ENCODE peak calls at places on chromosomes 16 and 17, in six cellular contexts. Y is transverse colon, W is esophagus squamous epithelium, J is upper lobe of right lung, V is pancreas, B is uterus. A is an unnamed sample.
A peak's percentile ranks its signal among the peaks of the same experiment; 100 is the strongest.

GRCh38 chr16:12697437-12697836 is 106.2 kb downstream of the CPPED1 start:
- DNase-seq in J (no peak), W (no peak), B (no peak), V (no peak), Y (no peak), A (no peak)

GRCh38 chr16:57475711-57476339 is 10.5 kb downstream of the DOK4 start:
- DNase-seq in B (no peak), V (no peak), Y (peak; percentile 51), W (no peak), J (peak; percentile 81), A (peak; percentile 67)

GRCh38 chr17:30920282-30920681 is 1.5 kb upstream of the ADAP2 start:
- DNase-seq in V (no peak), W (no peak), B (no peak), J (no peak), Y (no peak), A (no peak)

GRCh38 chr17:20721151-20721550 is 141.6 kb downstream of the CDRT15L2 start:
- DNase-seq in J (no peak), B (no peak), Y (no peak), V (no peak), W (no peak), A (no peak)

GRCh38 chr17:58247511-58248363 is 9.4 kb downstream of the LPO start:
- DNase-seq in J (no peak), V (no peak), W (no peak), Y (no peak), B (no peak), A (no peak)

GRCh38 chr17:57595942-57596695 is 149.0 kb downstream of the CCDC182 start:
- DNase-seq in B (no peak), V (no peak), Y (no peak), W (no peak), J (peak; percentile 47), A (no peak)

GRCh38 chr16:51994597-51994996 is 552.3 kb downstream of the TOX3 start:
- DNase-seq in J (peak; percentile 77), Y (peak; percentile 61), V (peak; percentile 93), W (no peak), B (no peak), A (no peak)

GRCh38 chr17:1647802-1648581 is 1.7 kb downstream of the RILP start:
- DNase-seq in J (peak; percentile 87), B (no peak), W (no peak), Y (peak; percentile 53), V (no peak), A (no peak)

GRCh38 chr16:67542464-67542863 is 13.8 kb downstream of the RIPOR1 start:
- DNase-seq in Y (peak; percentile 55), V (no peak), J (peak; percentile 62), W (no peak), B (no peak), A (no peak)

GRCh38 chr17:75546181-75546580 is 20.7 kb downstream of the LLGL2 start:
- DNase-seq in W (no peak), V (peak; percentile 56), Y (no peak), B (no peak), J (no peak), A (no peak)

GRCh38 chr17:42754782-42755181 is 6.2 kb upstream of the RAMP2 start:
- DNase-seq in V (no peak), Y (no peak), W (no peak), B (no peak), J (no peak), A (no peak)

GRCh38 chr17:78174870-78175642 is 6.7 kb downstream of the SYNGR2 start:
- DNase-seq in W (no peak), Y (peak; percentile 62), B (no peak), V (peak; percentile 86), J (no peak), A (peak; percentile 73)

GRCh38 chr17:20992416-20992815 is 50.4 kb downstream of the USP22 start:
- DNase-seq in B (no peak), V (no peak), Y (no peak), J (peak; percentile 50), W (no peak), A (no peak)

GRCh38 chr17:46782250-46782953 is 36.1 kb downstream of the WNT3 start:
- DNase-seq in Y (peak; percentile 31), V (peak; percentile 41), B (no peak), W (no peak), J (peak; percentile 79), A (no peak)

GRCh38 chr16:67917852-67918236 is 13.8 kb downstream of the CTRL start:
- DNase-seq in W (no peak), V (no peak), B (no peak), J (no peak), Y (no peak), A (no peak)

GRCh38 chr17:62616993-62617893 is 10.2 kb upstream of the MRC2 start:
- DNase-seq in J (no peak), Y (no peak), B (no peak), W (no peak), V (no peak), A (no peak)

GRCh38 chr16:47643610-47644009 is 182.5 kb downstream of the PHKB start:
- DNase-seq in W (no peak), Y (no peak), B (no peak), J (no peak), V (no peak), A (no peak)

GRCh38 chr17:48756816-48757215 is 28.3 kb upstream of the HOXB13 start:
- DNase-seq in Y (no peak), W (no peak), J (no peak), B (no peak), V (no peak), A (peak; percentile 56)

GRCh38 chr16:20348365-20349185 is 3.9 kb downstream of the UMOD start:
- DNase-seq in Y (no peak), W (no peak), B (no peak), J (no peak), V (peak; percentile 59), A (peak; percentile 51)
- TF ChIP-seq CTCF in Y (no peak), W (no peak), B (no peak), J (peak; percentile 7), V (peak; percentile 18), A (no peak)

GRCh38 chr16:85463228-85463611 is 149.9 kb upstream of the GSE1 start:
- DNase-seq in B (no peak), Y (no peak), V (no peak), J (no peak), W (no peak), A (no peak)

GRCh38 chr16:85461814-85462404 is 151.2 kb upstream of the GSE1 start:
- DNase-seq in V (no peak), B (peak; percentile 58), J (peak; percentile 82), W (no peak), Y (no peak), A (no peak)

GRCh38 chr16:85462405-85463227 is 150.5 kb upstream of the GSE1 start:
- DNase-seq in V (no peak), Y (no peak), J (peak; percentile 79), B (peak; percentile 58), W (no peak), A (no peak)

GRCh38 chr16:85464342-85465305 is 148.5 kb upstream of the GSE1 start:
- DNase-seq in W (no peak), J (no peak), V (no peak), Y (no peak), B (no peak), A (no peak)

DNA sequence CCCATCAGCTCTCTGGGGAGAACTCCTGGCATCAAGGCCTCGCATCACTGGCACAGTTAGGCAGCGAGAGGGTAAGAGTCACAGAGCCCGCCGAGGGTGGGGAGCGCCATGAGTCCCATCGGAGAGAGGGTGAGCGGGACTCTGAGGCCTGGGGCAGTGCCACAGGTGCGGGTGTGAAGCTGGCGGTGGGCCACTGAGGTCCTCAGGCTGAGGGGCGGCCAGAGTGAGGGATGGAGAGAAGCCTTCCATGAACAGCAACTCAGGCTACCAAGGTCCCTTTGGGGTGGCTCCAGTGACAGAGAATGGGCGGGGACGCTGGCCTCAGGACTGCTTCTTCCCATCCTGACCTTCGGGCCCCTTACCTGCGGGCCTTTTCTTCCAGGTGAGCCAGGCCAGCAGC is 149.4 kb upstream of the GSE1 start:
- DNase-seq in J (no peak), Y (no peak), V (no peak), B (no peak), W (no peak), A (no peak)
- H3K4me1 ChIP-seq in J (peaks cover 26% of the 10 kb centered on the region), Y (peaks cover 49% of the 10 kb centered on the region), V (peaks cover 17% of the 10 kb centered on the region), B (peaks cover 49% of the 10 kb centered on the region), W (peaks cover 39% of the 10 kb centered on the region), A (peaks cover 29% of the 10 kb centered on the region)

DNA sequence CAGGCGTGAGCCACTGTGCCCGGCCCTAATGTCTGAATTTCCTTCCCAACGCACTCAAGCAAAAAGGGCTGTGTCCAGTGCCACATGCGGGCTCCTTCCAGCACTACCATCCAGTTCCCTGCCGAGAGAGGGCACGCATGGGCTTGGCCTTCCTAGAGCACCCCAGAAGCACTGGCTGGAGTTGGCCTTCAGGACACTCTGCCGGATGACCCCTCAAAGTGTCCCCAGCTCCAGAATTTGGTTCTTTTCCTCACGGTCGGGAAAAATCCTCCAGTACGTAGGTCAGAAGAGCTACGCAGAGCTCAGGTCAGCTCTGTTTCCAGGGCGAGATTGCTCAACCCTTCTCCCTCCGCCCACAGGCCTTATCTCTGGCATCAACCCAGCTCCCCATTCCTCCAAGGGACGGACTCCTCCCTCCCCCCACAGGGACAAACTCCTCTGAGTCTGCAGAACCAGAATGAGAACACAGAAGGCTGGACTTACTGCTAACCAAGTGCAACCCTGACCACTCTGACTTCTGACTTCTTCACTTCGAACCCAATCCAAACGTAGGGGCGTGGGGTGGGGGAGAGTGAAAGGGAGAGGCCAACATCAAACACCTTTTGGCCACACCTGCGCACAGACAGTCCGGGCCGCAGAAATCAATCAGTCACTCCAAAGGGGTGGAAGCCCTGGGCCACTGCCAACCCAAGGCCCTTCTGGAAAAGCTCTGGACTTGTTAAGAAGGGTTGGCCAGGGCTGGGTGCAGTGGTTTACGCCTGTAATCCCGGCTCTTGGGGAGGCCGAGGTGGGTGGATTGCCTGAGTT is 3.6 kb downstream of the CDC42EP4 start:
- DNase-seq in V (peak; percentile 96), W (no peak), J (peak; percentile 94), Y (peak; percentile 92), B (peak; percentile 92), A (peak; percentile 92)
- H3K4me3 ChIP-seq in V (peak overlapping the region; percentile 86), W (peak overlapping the region; percentile 80), J (peak overlapping the region; percentile 100), Y (no peak overlapping the region), B (peak overlapping the region; percentile 68), A (no peak overlapping the region)

GRCh38 chr16:48834576-48834975 is 224.6 kb upstream of the N4BP1 start:
- DNase-seq in Y (no peak), J (no peak), B (no peak), V (no peak), W (no peak), A (no peak)
- TF ChIP-seq CTCF in Y (no peak), J (no peak), B (no peak), V (no peak), W (no peak), A (no peak)

GRCh38 chr17:50887705-50888245 is 21.6 kb upstream of the TOB1 start:
- DNase-seq in W (no peak), Y (no peak), V (no peak), B (no peak), J (no peak), A (no peak)
- H3K4me1 ChIP-seq in W (no peaks in the 10 kb centered on the region), Y (peaks cover 9% of the 10 kb centered on the region), V (peaks cover 16% of the 10 kb centered on the region), B (no peaks in the 10 kb centered on the region), J (peaks cover 8% of the 10 kb centered on the region), A (peaks cover 24% of the 10 kb centered on the region)

GRCh38 chr17:81483862-81484194 is 28.8 kb downstream of the ACTG1 start:
- DNase-seq in Y (no peak), J (no peak), V (no peak), W (no peak), B (no peak), A (peak; percentile 53)
- H3K4me3 ChIP-seq in Y (peak overlapping the region; percentile 52), J (peak overlapping the region; percentile 39), V (no peak overlapping the region), W (peak overlapping the region; percentile 68), B (peak overlapping the region; percentile 32), A (no peak overlapping the region)